ENCODE peak calls at places on chromosome 17, in four cellular contexts. T is A549, G is K562, K is HepG2. B is an unnamed sample.

GRCh38 chr17:28898261-28898955 is 875 bp upstream of the FLOT2 start:
- DNase-seq in T (no peak), G (no peak), K (no peak), B (no peak)

GRCh38 chr17:48814504-48814903 is 2.5 kb downstream of the TTLL6 start:
- DNase-seq in T (peak; percentile 97), G (peak; percentile 75), K (peak; percentile 66), B (no peak)

GRCh38 chr17:2101448-2102257 is 46.8 kb downstream of the HIC1 start:
- DNase-seq in T (no peak), G (no peak), K (no peak), B (no peak)

GRCh38 chr17:71402661-71403141 is 718.1 kb upstream of the SOX9 start:
- DNase-seq in T (peak; percentile 33), G (no peak), K (no peak), B (no peak)

GRCh38 chr17:4541328-4542002 is 13.7 kb downstream of the MYBBP1A start:
- DNase-seq in T (no peak), G (no peak), K (no peak), B (no peak)

GRCh38 chr17:29722411-29723198 is 99.9 kb upstream of the CORO6 start:
- DNase-seq in T (no peak), G (peak; percentile 24), K (no peak), B (no peak)

GRCh38 chr17:56440391-56440790 is 153.1 kb upstream of the NOG start:
- DNase-seq in T (no peak), G (no peak), K (no peak), B (no peak)

GRCh38 chr17:43416998-43417891 is 18.5 kb downstream of the ARL4D start:
- DNase-seq in T (no peak), G (no peak), K (no peak), B (no peak)

DNA sequence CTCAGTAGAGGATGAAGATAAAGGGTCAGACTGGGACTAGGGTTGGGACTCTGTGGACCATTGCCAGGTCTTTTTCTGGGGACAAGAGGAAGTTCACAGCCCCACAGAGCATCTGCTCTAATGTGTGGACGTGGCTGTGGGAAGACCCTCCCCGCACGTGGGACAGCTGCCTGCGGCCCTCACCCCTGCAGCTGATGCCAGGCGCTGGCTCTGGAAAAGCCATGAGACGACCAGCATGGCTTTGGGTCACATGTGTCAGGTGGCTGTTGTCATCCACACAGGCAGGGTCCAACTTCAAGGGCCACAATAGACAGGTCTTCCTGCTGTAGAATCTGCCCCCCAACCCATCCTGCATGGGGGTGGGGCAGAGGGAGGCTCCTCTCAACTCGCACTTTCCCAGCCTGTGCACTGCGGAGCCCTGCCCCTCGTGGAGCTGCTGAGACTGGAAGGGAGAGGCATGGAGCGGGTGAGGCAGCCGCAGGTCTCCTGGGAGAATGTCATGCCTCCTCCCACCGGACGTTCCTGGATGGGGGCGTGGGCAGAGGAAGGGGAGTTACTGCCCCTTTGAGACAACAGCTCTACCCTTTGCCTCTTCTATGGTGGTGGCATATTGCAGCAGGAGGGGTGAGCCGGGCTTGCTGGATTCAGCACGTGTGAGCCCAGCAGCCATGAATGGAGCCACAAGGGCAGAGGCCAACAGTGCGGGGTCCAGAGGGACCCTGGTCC is 53.4 kb downstream of the PIMREG start:
- DNase-seq in T (no peak), G (no peak), K (no peak), B (no peak)
- TF ChIP-seq RAD21 in T (no peak), G (no peak), K (no peak), B (no peak)

GRCh38 chr17:37802061-37802460 is 57.2 kb upstream of the HNF1B start:
- DNase-seq in T (no peak), G (no peak), K (no peak), B (no peak)
- TF ChIP-seq RNF2 in T (no peak), G (no peak), K (no peak), B (no peak)

GRCh38 chr17:73738751-73739575 is 94.7 kb upstream of the SDK2 start:
- DNase-seq in T (no peak), G (no peak), K (no peak), B (no peak)

GRCh38 chr17:73742915-73743314 is 98.7 kb upstream of the SDK2 start:
- DNase-seq in T (no peak), G (no peak), K (no peak), B (no peak)

GRCh38 chr17:73744411-73744810 is 100.2 kb upstream of the SDK2 start:
- DNase-seq in T (no peak), G (no peak), K (no peak), B (no peak)

GRCh38 chr17:73743802-73744201 is 99.6 kb upstream of the SDK2 start:
- DNase-seq in T (no peak), G (no peak), K (no peak), B (no peak)

DNA sequence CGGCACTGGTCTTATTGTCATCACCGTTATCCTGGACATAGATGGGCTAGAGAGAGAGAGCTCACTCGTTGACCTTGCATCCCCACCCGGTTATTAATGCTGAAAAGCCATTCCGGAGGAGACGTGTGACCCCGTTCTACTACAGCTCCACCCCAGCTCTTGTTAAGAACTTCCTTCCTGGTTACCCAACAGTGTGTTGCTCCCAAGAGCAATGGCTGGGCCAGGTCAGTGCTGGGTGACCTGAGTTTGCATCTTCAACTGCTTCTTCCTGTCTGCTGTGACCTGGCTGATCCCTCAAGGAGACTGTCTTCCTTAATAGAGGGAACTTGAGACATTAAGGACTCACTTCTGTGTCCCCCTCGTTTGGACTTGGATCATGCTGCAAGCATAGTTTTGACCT is 96.1 kb upstream of the SDK2 start:
- DNase-seq in T (no peak), G (no peak), K (no peak), B (no peak)
- TF ChIP-seq RAD21 in T (no peak), G (no peak), K (no peak), B (no peak)

GRCh38 chr17:75573540-75573957 is 14.1 kb upstream of the MYO15B start:
- DNase-seq in T (no peak), G (no peak), K (no peak), B (no peak)
- TF ChIP-seq RNF2 in T (no peak), G (no peak), K (no peak), B (no peak)

DNA sequence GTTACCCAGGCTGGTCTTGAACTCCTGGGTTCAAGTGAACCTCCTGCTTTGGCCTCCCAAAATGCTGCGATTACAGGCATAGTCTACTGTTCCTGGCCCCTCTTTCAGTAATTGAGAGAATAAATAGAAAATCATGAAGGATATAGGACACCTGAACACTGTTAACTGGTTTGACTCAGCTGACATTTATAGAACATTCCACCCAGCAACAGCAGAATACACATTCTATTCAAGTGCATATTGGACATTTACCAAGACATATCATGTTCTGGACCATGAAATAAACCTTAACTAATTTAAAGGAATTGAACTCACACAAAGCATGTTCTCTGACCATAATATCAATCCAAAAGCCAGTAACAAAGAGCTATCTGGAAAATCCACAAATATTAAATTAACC is 19.8 kb upstream of the BAIAP2 start:
- DNase-seq in T (no peak), G (no peak), K (no peak), B (no peak)
- TF ChIP-seq RAD21 in T (no peak), G (no peak), K (no peak), B (no peak)

DNA sequence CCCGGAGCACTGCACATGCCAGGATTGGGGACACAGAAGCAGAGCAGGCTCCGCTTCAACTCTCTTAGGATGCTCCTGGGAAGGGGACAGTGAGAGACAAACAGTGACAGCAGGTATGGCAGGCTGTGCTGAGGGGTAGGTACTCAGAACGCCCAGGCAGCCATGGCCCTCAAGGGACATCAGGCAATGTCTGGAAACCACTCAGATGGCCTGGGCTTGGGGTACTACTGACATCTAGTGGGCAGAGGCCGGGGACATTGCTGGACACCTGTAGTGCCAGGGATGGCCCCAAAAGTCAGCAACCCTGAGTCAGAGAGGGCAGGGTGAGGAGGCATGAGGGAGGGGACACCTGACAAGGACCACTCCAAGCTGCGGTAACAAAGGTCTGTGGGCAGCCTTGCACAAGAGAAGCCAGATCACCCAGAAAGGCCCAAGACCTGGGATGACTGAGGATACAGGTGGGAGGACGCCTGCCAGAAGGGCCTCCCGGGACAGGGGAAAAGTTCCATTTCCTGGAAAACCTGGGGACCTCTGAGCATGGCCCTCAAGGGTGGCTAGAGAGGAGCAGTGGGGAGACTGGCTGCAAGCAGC is 21.2 kb downstream of the PEMT start:
- DNase-seq in T (peak; percentile 80), G (no peak), K (peak; percentile 55), B (no peak)
- TF ChIP-seq RNF2 in T (no peak), G (no peak), K (no peak), B (no peak)

GRCh38 chr17:82956146-82956725 is 116.4 kb upstream of the ZNF750 start:
- DNase-seq in T (no peak), G (no peak), K (no peak), B (no peak)
- TF ChIP-seq RAD21 in T (no peak), G (no peak), K (no peak), B (no peak)

DNA sequence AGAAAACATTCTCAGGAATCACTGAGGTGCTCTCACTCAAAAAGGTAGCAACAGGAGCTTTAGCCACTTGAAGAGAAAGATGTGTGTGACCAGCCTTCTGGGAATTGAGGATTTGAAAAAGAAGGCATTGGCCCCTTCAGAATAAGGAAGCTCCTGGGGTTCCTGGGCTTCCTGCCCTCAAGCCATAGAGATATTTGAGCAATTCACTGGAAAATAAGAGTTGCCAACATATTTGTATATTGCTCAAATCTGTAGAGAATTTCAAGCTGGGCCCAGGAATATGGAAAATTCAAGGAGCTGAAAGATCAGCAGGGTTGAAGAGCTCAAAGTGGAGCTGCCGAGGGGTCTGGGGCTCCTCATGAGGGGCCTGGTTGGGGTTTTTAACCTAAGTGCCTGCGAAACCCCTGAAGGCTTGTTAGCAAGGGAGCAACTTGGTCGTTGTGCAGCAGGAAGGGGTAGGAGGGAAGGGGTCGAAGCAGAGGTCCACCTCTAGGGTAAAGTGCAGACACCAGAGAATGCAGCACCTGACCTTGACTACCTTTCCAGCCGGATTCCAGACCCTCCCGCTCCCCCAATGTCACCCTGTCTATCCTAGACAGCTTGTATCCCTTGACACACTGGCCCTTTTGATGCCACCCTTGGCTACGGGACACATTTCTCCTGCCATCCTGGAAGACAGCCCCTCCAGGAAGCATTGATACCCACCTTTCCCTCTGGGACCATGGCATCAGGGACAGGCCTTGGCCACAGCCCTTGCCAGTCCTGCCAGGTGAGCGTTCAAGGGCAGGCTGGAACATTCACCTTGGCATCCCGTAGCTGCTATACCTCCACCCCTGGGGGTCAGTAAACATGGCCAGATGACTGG is 67.6 kb upstream of the SREBF1 start:
- DNase-seq in T (no peak), G (no peak), K (peak; percentile 23), B (no peak)
- TF ChIP-seq RNF2 in T (no peak), G (no peak), K (no peak), B (no peak)

DNA sequence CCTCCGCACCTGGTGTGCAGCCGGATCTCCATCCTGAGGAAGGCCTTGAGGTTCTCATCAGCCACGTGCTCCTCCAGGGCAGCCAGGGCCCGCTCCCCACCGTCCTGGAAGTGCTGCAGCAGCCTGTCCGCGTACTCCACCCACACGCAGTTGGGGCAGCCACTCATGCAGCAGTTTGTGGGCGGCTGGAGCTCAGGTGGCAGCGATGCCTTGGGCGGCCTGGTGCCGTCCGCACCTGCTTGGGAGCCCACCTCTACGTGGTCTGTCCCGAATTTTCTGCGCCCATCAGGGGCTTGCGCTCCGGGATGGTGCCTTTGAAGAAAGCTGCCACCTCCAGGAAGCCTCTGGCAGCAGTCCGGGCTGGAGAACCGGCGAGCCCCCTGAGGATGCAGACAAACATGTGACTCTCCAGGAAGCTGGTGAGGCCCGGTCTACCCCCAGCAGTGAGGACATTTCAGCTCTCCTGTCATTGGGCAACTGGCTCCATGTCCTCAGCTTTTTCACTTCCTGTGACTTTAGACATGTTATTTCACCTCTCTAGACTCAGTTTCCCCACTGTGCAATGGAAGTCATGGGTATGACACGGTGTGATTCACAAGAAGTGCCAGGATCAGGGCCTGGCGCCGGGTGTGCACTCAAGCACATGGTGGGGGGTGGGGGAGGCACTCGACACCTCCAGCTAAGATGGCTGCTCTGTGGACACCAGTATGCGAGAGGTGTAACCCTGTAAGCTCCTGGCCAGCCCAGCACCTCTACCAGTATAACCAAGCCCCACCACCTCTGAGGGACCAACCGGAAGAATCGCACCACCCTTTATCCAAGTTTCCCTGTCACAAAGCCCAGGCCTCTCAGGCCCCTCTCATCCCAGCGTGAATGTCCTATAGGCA is 957 bp downstream of the OXLD1 start:
- DNase-seq in T (peak; percentile 64), G (peak; percentile 50), K (peak; percentile 47), B (no peak)
- TF ChIP-seq RAD21 in T (no peak), G (no peak), K (no peak), B (no peak)

B was measured in H1.